ENCODE peak calls at places on chromosome 3, in seven cellular contexts. P, W, U, G, Q, V and K are unnamed samples.

GRCh38 chr3:188661801-188662200 is 507.8 kb downstream of the LPP start:
- DNase-seq in P (no peak), W (no peak), U (no peak), G (no peak), Q (no peak), V (no peak), K (peak)

GRCh38 chr3:188124184-188124583 is 29.8 kb upstream of the LPP start:
- DNase-seq in P (no peak), W (no peak), U (no peak), G (no peak), Q (no peak), V (no peak), K (peak)

GRCh38 chr3:10520118-10520517 is 14.7 kb upstream of the ATP2B2 start:
- DNase-seq in P (no peak), W (peak), U (no peak), G (no peak), Q (no peak), V (no peak), K (no peak)

GRCh38 chr3:115996420-115997108 is 373.3 kb downstream of the GAP43 start:
- DNase-seq in P (no peak), W (no peak), U (peak), G (no peak), Q (peak), V (no peak), K (no peak)

GRCh38 chr3:14141144-14141543 is 16.3 kb downstream of the TMEM43 start:
- DNase-seq in P (no peak), W (no peak), U (no peak), G (no peak), Q (no peak), V (no peak), K (no peak)

GRCh38 chr3:7800006-7800780 is 701.4 kb upstream of the LMCD1 start:
- DNase-seq in P (no peak), W (no peak), U (no peak), G (no peak), Q (peak), V (peak), K (no peak)

GRCh38 chr3:184320099-184320445 is 5.7 kb downstream of the EIF4G1 start:
- DNase-seq in P (peak), W (peak), U (peak), G (peak), Q (peak), V (peak), K (peak)

GRCh38 chr3:148379763-148380162 is 317.9 kb upstream of the AGTR1 start:
- DNase-seq in P (no peak), W (no peak), U (peak), G (peak), Q (peak), V (no peak), K (peak)

GRCh38 chr3:32443471-32443870 is 51.8 kb downstream of the CMTM7 start:
- DNase-seq in P (peak), W (no peak), U (peak), G (no peak), Q (peak), V (no peak), K (peak)

GRCh38 chr3:69282191-69282590 is 103.7 kb downstream of the FRMD4B start:
- DNase-seq in P (no peak), W (no peak), U (no peak), G (no peak), Q (no peak), V (no peak), K (peak)

GRCh38 chr3:127512256-127512655 is 78.3 kb downstream of the TPRA1 start:
- DNase-seq in P (no peak), W (no peak), U (no peak), G (no peak), Q (no peak), V (no peak), K (no peak)
- TF ChIP-seq CTCF in P (no peak), W (no peak), U (no peak), G (no peak), Q (no peak), V (no peak), K (no peak)

GRCh38 chr3:16288664-16289063 is 23.7 kb downstream of the OXNAD1 start:
- DNase-seq in P (no peak), W (peak), U (no peak), G (no peak), Q (no peak), V (no peak), K (no peak)
- H3K4me3 ChIP-seq in P (no peak), W (peak), U (no peak), G (no peak), Q (no peak), V (no peak), K (no peak)

DNA sequence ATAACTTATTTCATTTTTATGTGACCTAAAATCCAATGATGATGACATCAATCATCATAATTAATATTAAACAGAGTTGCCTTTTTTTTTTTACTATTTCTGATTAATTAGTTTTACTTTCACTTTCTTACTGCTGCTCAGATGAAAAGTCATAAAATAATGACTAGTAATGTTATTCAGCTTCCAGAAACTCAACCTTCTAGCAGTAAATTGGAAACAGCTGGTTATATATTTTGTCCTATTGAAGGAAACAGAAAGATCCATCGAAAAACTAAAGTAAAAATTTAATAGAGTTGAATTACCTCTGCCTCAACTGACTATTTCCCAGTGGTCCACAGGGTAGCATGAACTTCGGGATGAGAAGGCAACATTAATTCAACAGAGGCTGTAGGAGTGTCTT is 107.1 kb upstream of the PTX3 start:
- DNase-seq in P (no peak), W (no peak), U (no peak), G (no peak), Q (no peak), V (no peak), K (peak)
- TF ChIP-seq CTCF in P (no peak), W (no peak), U (no peak), G (no peak), Q (no peak), V (no peak), K (no peak)

DNA sequence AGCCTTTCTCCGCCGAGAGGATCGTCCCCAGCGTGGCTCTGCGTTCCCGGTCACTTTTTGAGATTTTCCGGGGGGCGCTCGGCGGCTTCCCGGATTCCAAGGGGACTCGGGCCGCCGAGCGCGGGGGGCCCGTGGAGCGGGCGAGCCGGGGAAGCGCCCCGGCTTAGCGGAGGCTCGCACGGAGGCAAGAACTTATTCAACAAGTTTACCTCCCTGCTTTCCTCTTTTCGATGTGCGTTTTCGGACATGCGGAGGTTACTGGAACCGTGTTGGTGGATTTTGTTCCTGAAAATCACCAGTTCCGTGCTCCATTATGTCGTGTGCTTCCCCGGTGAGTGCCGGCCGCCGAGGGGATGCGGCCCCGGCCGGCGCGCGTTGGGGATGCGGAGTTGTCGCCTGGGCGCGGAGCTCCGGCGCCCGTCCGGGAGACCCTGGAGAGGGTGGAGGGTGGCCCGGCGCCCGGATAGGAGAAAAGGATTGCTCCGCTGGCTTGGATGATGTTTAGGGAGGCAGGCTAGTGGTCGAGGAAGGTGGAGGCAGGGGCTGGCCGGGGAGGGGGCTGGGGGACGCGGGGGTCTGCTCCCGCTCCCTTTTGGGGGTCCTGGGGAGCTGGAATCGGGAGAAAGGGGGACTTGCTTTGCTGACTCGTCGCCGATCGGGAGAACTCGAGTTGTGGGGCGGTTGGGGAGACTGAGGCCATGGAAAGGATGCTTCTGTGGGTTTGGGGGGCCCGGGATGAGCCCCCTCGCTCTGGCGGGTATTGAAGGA is 855 bp downstream of the PTPRG start:
- DNase-seq in P (no peak), W (peak), U (no peak), G (no peak), Q (peak), V (no peak), K (peak)
- H3K4me3 ChIP-seq in P (peak), W (peak), U (peak), G (peak), Q (peak), V (peak), K (peak)

GRCh38 chr3:191065183-191065805 is 133.7 kb upstream of the OSTN start:
- DNase-seq in P (no peak), W (no peak), U (no peak), G (no peak), Q (peak), V (no peak), K (peak)
- TF ChIP-seq CTCF in P (no peak), W (no peak), U (no peak), G (no peak), Q (no peak), V (no peak), K (no peak)

GRCh38 chr3:101244212-101244575 is 76.2 kb downstream of the IMPG2 start:
- DNase-seq in P (no peak), W (no peak), U (no peak), G (no peak), Q (no peak), V (no peak), K (no peak)

GRCh38 chr3:101248786-101249185 is 71.6 kb downstream of the IMPG2 start:
- DNase-seq in P (no peak), W (no peak), U (no peak), G (no peak), Q (no peak), V (no peak), K (no peak)

GRCh38 chr3:101249512-101249911 is 70.9 kb downstream of the IMPG2 start:
- DNase-seq in P (no peak), W (no peak), U (no peak), G (no peak), Q (no peak), V (no peak), K (no peak)

GRCh38 chr3:101240719-101241118 is 79.7 kb downstream of the IMPG2 start:
- DNase-seq in P (no peak), W (no peak), U (no peak), G (no peak), Q (no peak), V (no peak), K (no peak)

GRCh38 chr3:101243285-101244211 is 76.8 kb downstream of the IMPG2 start:
- DNase-seq in P (no peak), W (no peak), U (no peak), G (no peak), Q (no peak), V (no peak), K (no peak)
- H3K4me3 ChIP-seq in P (no peak), W (no peak), U (no peak), G (no peak), Q (no peak), V (no peak), K (no peak)

GRCh38 chr3:146640955-146641867 is 36.1 kb upstream of the PLSCR5 start:
- DNase-seq in P (peak), W (no peak), U (peak), G (peak), Q (peak), V (no peak), K (peak)
- TF ChIP-seq CTCF in P (peak), W (peak), U (peak), G (peak), Q (peak), V (peak), K (peak)